ENCODE peak calls at places on chromosomes 5 and 9, in four cellular contexts. One of them, this sample, is unnamed. For H3K79me2, the result is how much of the 10 kb centered on the place peaks cover.

GRCh38 chr5:112848116-112848811 is 12.8 kb upstream of the SRP19 start:
- DNase-seq in H9: peak
- DNase-seq in H1: no peak
- DNase-seq in trophoblast cell: peak
- DNase-seq in this sample: peak

GRCh38 chr9:123478160-123478559 is 122.2 kb downstream of the CRB2 start:
- DNase-seq in trophoblast cell: peak
- DNase-seq in H9: no peak
- DNase-seq in H1: no peak
- DNase-seq in this sample: no peak

GRCh38 chr9:109453210-109453842 is 44.8 kb downstream of the PTPN3 start:
- DNase-seq in H1: no peak
- DNase-seq in H9: no peak
- DNase-seq in trophoblast cell: peak
- DNase-seq in this sample: peak

GRCh38 chr9:20981486-20981885 is 50.0 kb downstream of the HACD4 start:
- DNase-seq in trophoblast cell: no peak
- DNase-seq in H9: no peak
- DNase-seq in H1: no peak
- DNase-seq in this sample: no peak

GRCh38 chr5:95845401-95845800 is 22.9 kb upstream of the GLRX start:
- DNase-seq in trophoblast cell: no peak
- DNase-seq in H9: no peak
- DNase-seq in H1: no peak
- DNase-seq in this sample: peak

GRCh38 chr5:91175708-91176107 is 207.4 kb downstream of the ARRDC3 start:
- DNase-seq in H9: no peak
- DNase-seq in trophoblast cell: no peak
- DNase-seq in H1: no peak
- DNase-seq in this sample: no peak

GRCh38 chr5:145718956-145719355 is 116.2 kb downstream of the PRELID2 start:
- DNase-seq in H9: no peak
- DNase-seq in H1: no peak
- DNase-seq in trophoblast cell: no peak
- DNase-seq in this sample: peak

GRCh38 chr5:149497357-149497756 is 53.9 kb downstream of the CSNK1A1 start:
- DNase-seq in trophoblast cell: peak
- DNase-seq in H9: no peak
- DNase-seq in H1: no peak
- DNase-seq in this sample: peak

GRCh38 chr5:173451031-173451430 is 122.8 kb upstream of the STC2 start:
- DNase-seq in trophoblast cell: no peak
- DNase-seq in H1: peak
- DNase-seq in H9: peak
- DNase-seq in this sample: peak

GRCh38 chr5:147455321-147455720 is 54.5 kb downstream of the DPYSL3 start:
- DNase-seq in H9: no peak
- DNase-seq in H1: no peak
- DNase-seq in trophoblast cell: no peak
- DNase-seq in this sample: peak

GRCh38 chr5:33588654-33589372 is 148.0 kb downstream of the TARS1 start:
- DNase-seq in trophoblast cell: peak
- DNase-seq in H1: peak
- DNase-seq in H9: peak
- DNase-seq in this sample: peak

GRCh38 chr5:14491505-14491904 is 90.1 kb upstream of the OTULINL start:
- DNase-seq in H1: no peak
- DNase-seq in H9: no peak
- DNase-seq in trophoblast cell: peak
- DNase-seq in this sample: no peak

GRCh38 chr9:123217148-123217585 is 51.2 kb downstream of the STRBP start:
- DNase-seq in H1: no peak
- DNase-seq in H9: no peak
- DNase-seq in trophoblast cell: no peak
- DNase-seq in this sample: no peak

DNA sequence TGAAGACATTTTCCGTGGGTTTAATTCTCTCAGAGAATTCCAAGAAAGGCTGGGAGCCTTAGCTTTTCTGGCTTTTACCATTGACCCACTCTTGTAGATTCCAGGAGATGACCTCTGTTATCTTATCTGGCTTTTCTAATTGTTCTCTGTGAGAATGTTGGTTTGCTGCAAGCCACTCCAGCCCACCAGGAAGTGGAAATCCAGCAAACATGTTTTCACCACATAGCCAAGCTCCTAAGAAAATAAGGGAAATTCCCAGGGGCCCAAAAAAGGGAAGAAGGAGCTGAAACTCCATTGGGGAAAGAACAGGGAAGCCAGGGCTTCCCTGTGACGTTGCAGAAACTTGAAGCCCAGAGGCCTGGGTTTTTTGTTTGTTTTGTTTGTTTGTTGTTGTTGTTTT is 19.7 kb downstream of the GPR107 start:
- DNase-seq in trophoblast cell: peak
- DNase-seq in H1: no peak
- DNase-seq in H9: no peak
- DNase-seq in this sample: peak
- H3K27ac ChIP-seq in trophoblast cell: peak
- H3K27ac ChIP-seq in H1: peak
- H3K27ac ChIP-seq in H9: no peak
- H3K27ac ChIP-seq in this sample: peak

DNA sequence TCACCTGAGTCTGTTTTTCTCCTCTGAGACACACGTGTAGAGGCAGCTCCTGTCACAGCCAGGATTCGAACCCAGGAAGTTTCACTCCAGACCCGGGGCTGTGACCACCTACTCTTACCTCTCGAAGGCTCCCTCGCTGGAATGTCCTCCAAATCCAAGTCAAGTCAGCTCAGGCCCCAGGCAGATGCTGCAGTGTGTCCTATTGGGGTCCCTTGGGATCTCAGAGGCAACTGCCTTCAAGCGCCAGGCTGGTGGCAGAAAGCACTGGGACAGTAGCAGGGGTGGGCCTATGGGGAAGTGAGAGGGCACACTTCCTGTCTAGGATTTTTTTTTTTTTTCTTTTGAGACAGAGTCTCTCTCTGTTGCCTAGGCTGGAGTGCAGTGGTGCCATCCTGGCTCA is 762 bp upstream of the ST6GALNAC4 start:
- DNase-seq in H1: no peak
- DNase-seq in H9: no peak
- DNase-seq in trophoblast cell: no peak
- DNase-seq in this sample: no peak
- H4K8ac ChIP-seq in H1: no peak
- H4K8ac ChIP-seq in H9: no peak
- H4K8ac ChIP-seq in trophoblast cell: no peak
- H4K8ac ChIP-seq in this sample: no peak

GRCh38 chr5:34758514-34758913 is 80.5 kb upstream of the TTC23L start:
- DNase-seq in H9: no peak
- DNase-seq in trophoblast cell: no peak
- DNase-seq in H1: no peak
- DNase-seq in this sample: no peak
- H3K79me2 ChIP-seq in H9: under half
- H3K79me2 ChIP-seq in trophoblast cell: under half
- H3K79me2 ChIP-seq in H1: under half
- H3K79me2 ChIP-seq in this sample: under half

GRCh38 chr5:31916327-31916726 is 257.8 kb downstream of the GOLPH3 start:
- DNase-seq in H9: no peak
- DNase-seq in trophoblast cell: peak
- DNase-seq in H1: no peak
- DNase-seq in this sample: no peak
- H3K27ac ChIP-seq in H9: no peak
- H3K27ac ChIP-seq in trophoblast cell: no peak
- H3K27ac ChIP-seq in H1: no peak
- H3K27ac ChIP-seq in this sample: no peak

DNA sequence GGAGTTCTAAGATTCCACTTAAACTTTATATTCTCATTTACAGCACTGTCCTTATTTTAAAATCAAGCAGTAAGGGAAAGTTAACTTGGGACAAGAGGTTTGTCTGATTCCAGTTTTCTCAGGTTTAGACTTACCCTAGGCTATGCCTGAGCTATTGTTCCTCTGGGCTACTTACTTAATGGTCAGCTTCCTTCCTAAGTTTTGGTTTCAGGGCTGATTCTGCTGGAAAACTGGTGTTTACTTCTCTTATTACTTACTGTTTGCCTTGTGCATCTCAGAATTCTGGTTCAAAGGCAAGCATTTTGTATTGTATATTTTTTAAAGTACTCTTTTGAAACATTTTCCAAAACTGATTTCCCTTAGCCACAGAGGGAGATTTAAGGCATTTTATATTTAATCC is 289.8 kb downstream of the ARHGAP26 start:
- DNase-seq in H9: no peak
- DNase-seq in trophoblast cell: no peak
- DNase-seq in H1: no peak
- DNase-seq in this sample: no peak
- H4K8ac ChIP-seq in H9: no peak
- H4K8ac ChIP-seq in trophoblast cell: no peak
- H4K8ac ChIP-seq in H1: no peak
- H4K8ac ChIP-seq in this sample: no peak

DNA sequence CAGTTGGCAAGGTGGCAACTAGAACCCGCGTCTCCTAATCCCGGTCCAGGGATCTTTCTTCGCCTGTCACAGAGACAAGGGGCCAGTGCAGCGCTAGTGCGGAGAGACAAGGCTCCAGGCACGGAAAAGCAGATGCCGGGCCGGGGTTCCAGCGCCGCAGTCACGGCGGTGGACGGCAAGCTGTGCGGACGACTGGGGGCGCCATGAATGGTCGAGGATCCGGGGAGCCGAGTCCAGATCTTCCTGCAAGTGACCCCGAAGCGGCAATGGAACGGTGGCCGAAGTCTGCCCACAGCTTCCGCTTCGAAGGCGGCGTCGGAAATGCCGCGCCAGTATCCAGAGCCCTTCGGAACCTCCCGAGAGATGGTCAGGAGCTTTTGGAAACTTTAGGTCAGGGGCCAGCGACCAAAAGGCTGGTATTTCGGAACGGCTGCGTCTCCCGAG is 625 bp upstream of the FAF2 start:
- DNase-seq in H9: no peak
- DNase-seq in H1: peak
- DNase-seq in trophoblast cell: no peak
- DNase-seq in this sample: no peak
- H3K79me2 ChIP-seq in H9: under half
- H3K79me2 ChIP-seq in H1: under half
- H3K79me2 ChIP-seq in trophoblast cell: under half
- H3K79me2 ChIP-seq in this sample: under half

GRCh38 chr5:9284272-9284671 is 261.6 kb downstream of the SEMA5A start:
- DNase-seq in trophoblast cell: no peak
- DNase-seq in H1: no peak
- DNase-seq in H9: no peak
- DNase-seq in this sample: no peak
- H3K27ac ChIP-seq in trophoblast cell: no peak
- H3K27ac ChIP-seq in H1: no peak
- H3K27ac ChIP-seq in H9: no peak
- H3K27ac ChIP-seq in this sample: no peak